ENCODE peak calls at places on chromosomes 7 and 10, in eight cellular contexts. W is naive thymus-derived CD4-positive, alpha-beta T cell; H is stomach; T is mammary epithelial cell; M is Caco-2; Z is CD4-positive, CD25-positive, alpha-beta regulatory T cell; X is GM23248; G is IMR-90. R is an unnamed sample. For H3K9me3, the result is how much of the 10 kb centered on the place peaks cover.

GRCh38 chr7:24979470-24979862 is 512 bp downstream of the OSBPL3 start:
- DNase-seq in X (peak), W (peak), M (peak), Z (peak), T (peak), G (peak), H (peak), R (peak)

GRCh38 chr10:15223174-15223573 is 54.7 kb upstream of the NMT2 start:
- DNase-seq in H (no peak), G (peak), Z (no peak), M (no peak), W (no peak), X (peak), T (no peak), R (no peak)

GRCh38 chr10:75209325-75210192 is 1.0 kb upstream of the VDAC2 start:
- DNase-seq in Z (peak), G (peak), H (peak), T (no peak), W (peak), M (peak), X (peak), R (peak)

GRCh38 chr7:96418600-96418999 is 96.7 kb upstream of the SLC25A13 start:
- DNase-seq in Z (no peak), X (no peak), G (no peak), H (no peak), W (no peak), M (no peak), T (no peak), R (no peak)

GRCh38 chr10:49744091-49744685 is 17.9 kb downstream of the OGDHL start:
- DNase-seq in X (no peak), H (peak), M (no peak), Z (no peak), G (no peak), W (no peak), T (no peak), R (no peak)

GRCh38 chr7:44713680-44714335 is 34.8 kb upstream of the ZMIZ2 start:
- DNase-seq in X (peak), G (no peak), W (no peak), T (no peak), M (no peak), H (no peak), Z (no peak), R (no peak)

GRCh38 chr7:105675873-105676484 is 94.7 kb upstream of the EFCAB10 start:
- DNase-seq in W (peak), Z (peak), T (no peak), M (no peak), X (no peak), H (peak), G (no peak), R (peak)

GRCh38 chr10:94125856-94126255 is 132.1 kb downstream of the PLCE1 start:
- DNase-seq in W (no peak), M (no peak), X (peak), Z (no peak), G (peak), T (no peak), H (no peak), R (no peak)

GRCh38 chr7:112462236-112462635 is 12.0 kb downstream of the IFRD1 start:
- DNase-seq in Z (no peak), X (peak), W (no peak), G (peak), T (peak), M (no peak), H (peak), R (no peak)

GRCh38 chr10:124742418-124743187 is 1.6 kb downstream of the FAM53B start:
- DNase-seq in T (peak), X (peak), M (peak), H (no peak), W (no peak), G (no peak), Z (no peak), R (no peak)

GRCh38 chr7:33680682-33681081 is 224.7 kb upstream of the BMPER start:
- DNase-seq in H (no peak), W (no peak), G (no peak), M (no peak), T (no peak), X (no peak), Z (no peak), R (no peak)

GRCh38 chr7:70630647-70631457 is 501.1 kb upstream of the GALNT17 start:
- DNase-seq in H (no peak), W (no peak), T (no peak), G (peak), M (no peak), Z (no peak), X (peak), R (no peak)

GRCh38 chr7:14021069-14021468 is 31.6 kb upstream of the ETV1 start:
- DNase-seq in H (no peak), W (no peak), T (peak), G (peak), X (peak), M (no peak), Z (no peak), R (no peak)

GRCh38 chr7:24378871-24379608 is 95.0 kb downstream of the NPY start:
- DNase-seq in H (no peak), W (no peak), T (peak), G (peak), Z (no peak), M (peak), X (peak), R (no peak)

GRCh38 chr10:122222638-122223037 is 48.5 kb upstream of the BTBD16 start:
- DNase-seq in X (no peak), T (no peak), W (no peak), M (no peak), H (no peak), Z (no peak), G (no peak), R (no peak)

GRCh38 chr7:158072889-158073730 is 514.5 kb downstream of the PTPRN2 start:
- DNase-seq in M (no peak), X (no peak), Z (no peak), W (no peak), H (no peak), G (no peak), T (no peak), R (no peak)

GRCh38 chr7:158067931-158068482 is 519.6 kb downstream of the PTPRN2 start:
- DNase-seq in W (no peak), T (no peak), G (no peak), X (no peak), M (no peak), Z (no peak), H (no peak), R (no peak)

GRCh38 chr7:158067219-158067930 is 520.2 kb downstream of the PTPRN2 start:
- DNase-seq in T (no peak), W (no peak), Z (no peak), G (no peak), M (no peak), H (no peak), X (no peak), R (no peak)

GRCh38 chr7:158073845-158074840 is 513.5 kb downstream of the PTPRN2 start:
- DNase-seq in W (no peak), M (no peak), X (no peak), Z (no peak), G (no peak), H (no peak), T (no peak), R (no peak)

GRCh38 chr7:158070222-158070920 is 517.3 kb downstream of the PTPRN2 start:
- DNase-seq in M (no peak), Z (no peak), X (no peak), T (no peak), W (no peak), H (no peak), G (no peak), R (no peak)
- H3K9me3 ChIP-seq in M (under half), Z (under half), X (under half), T (half or more), W (under half), H (under half), G (half or more), R (under half)

GRCh38 chr7:63087575-63088190 is 911.0 kb upstream of the ZNF722 start:
- DNase-seq in G (no peak), W (no peak), M (no peak), Z (no peak), T (no peak), H (no peak), X (no peak), R (no peak)
- H3K9me3 ChIP-seq in G (under half), W (under half), M (under half), Z (under half), T (under half), H (half or more), X (under half), R (under half)

GRCh38 chr7:1923409-1924053 is 253.5 kb downstream of the ELFN1 start:
- DNase-seq in T (no peak), Z (no peak), G (no peak), X (no peak), M (no peak), H (no peak), W (no peak), R (no peak)
- H3K9me3 ChIP-seq in T (under half), Z (under half), G (under half), X (under half), M (under half), H (under half), W (under half), R (under half)

GRCh38 chr7:158474488-158474887 is 113.1 kb downstream of the PTPRN2 start:
- DNase-seq in Z (no peak), W (no peak), H (no peak), M (no peak), T (no peak), G (no peak), X (no peak), R (no peak)
- H3K9me3 ChIP-seq in Z (under half), W (under half), H (under half), M (under half), T (under half), G (half or more), X (under half), R (under half)

GRCh38 chr7:157498690-157499089 is 161.9 kb downstream of the DNAJB6 start:
- DNase-seq in Z (no peak), M (no peak), W (no peak), G (no peak), H (peak), X (no peak), T (no peak), R (no peak)

GRCh38 chr7:157499121-157499834 is 162.5 kb downstream of the DNAJB6 start:
- DNase-seq in M (no peak), T (no peak), X (no peak), H (peak), Z (no peak), W (no peak), G (no peak), R (no peak)

GRCh38 chr7:157496426-157497275 is 159.8 kb downstream of the DNAJB6 start:
- DNase-seq in W (no peak), G (no peak), T (no peak), X (no peak), Z (no peak), M (no peak), H (peak), R (no peak)

GRCh38 chr7:157497367-157497743 is 160.6 kb downstream of the DNAJB6 start:
- DNase-seq in H (peak), Z (no peak), G (no peak), W (no peak), T (no peak), M (no peak), X (no peak), R (no peak)

DNA sequence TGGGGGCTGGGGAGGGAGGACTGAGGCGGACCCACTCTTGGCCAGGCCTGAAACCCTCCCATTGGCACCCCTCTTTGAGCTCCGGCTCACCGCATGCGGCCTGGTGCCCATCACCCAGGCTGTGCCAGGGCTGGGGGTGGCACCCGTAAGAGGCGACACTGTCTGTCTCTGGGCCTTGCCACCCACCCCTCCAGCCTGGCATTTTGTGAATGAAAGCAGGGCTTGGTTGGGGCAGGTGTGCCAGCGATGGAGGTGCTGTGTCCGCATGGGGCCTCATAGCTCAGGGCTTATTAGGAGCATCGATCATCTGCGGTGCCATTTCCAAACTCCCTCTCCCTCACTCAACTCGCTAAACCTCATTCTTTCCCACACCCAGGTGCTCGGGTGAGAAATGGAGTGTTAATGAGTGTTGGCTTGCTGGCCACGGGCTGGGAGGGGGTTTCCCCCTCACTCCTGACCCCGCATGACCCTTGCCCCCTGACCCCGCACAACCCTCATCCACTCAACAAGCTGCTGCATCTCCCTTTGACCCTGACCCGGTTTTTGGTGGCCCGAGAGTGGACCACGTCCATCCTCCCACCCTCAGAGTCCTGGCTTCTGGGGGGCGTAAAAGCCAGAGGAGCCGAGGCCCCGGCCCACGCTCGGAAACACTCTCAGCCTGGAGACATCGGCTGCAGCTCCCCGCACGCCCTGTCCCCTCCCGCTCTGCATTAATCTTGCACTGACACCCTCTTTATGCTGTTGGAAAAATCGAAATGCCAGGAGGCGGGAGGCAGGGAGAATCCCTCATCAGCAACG is 161.1 kb downstream of the DNAJB6 start:
- DNase-seq in X (no peak), H (peak), Z (no peak), M (no peak), G (no peak), T (no peak), W (no peak), R (no peak)
- H3K9me3 ChIP-seq in X (under half), H (under half), Z (under half), M (under half), G (under half), T (under half), W (under half), R (under half)

DNA sequence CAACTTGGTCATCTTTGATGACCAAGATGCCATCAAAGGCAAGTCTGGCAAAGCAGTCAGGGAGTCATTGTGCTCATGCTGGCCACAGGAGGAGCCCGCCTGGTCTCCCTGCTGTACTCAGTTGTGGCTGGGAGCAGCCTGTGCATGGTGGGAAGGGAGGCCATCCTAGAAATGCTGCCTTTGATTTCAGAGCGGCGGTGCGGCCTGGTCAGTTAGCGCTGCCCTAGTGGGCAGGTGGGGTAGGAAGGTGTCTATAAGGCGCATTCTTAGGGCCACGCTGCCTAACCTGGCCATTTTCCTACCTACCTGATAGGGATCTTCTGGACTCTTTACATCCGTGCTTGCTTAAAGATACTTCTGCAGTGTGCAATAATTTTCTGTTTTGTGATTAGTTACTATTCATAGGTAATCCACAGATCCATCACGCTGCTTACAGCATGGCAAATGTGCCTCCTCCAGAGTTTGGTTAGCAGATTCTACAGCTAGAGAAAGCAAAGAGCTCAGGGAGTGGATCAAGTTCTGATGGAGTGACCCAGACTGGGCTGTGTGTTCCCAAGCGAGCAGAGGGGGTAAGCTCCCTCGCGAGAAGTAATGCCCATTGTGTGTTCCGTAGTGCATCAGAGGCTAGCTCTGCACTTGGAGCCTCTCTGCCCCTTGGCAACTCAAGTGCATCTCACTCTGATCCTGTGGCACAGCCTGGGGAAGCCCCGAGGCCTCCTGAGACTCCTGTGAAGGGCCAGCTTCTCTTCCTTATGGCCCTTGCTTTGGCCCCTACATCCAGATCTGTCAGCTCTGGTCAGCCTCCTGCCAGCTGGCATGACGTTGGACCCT is 970.1 kb upstream of the ZNF722 start:
- DNase-seq in W (no peak), M (no peak), Z (no peak), X (no peak), T (no peak), H (no peak), G (no peak), R (no peak)
- H3K9me3 ChIP-seq in W (under half), M (under half), Z (under half), X (under half), T (under half), H (half or more), G (under half), R (under half)

GRCh38 chr7:57819491-57819981 is 369.6 kb downstream of the ZNF716 start:
- DNase-seq in M (no peak), G (no peak), X (no peak), Z (no peak), W (no peak), T (no peak), H (no peak), R (no peak)

GRCh38 chr7:57820477-57820876 is 370.5 kb downstream of the ZNF716 start:
- DNase-seq in H (no peak), M (no peak), W (no peak), Z (no peak), G (no peak), X (no peak), T (no peak), R (no peak)

GRCh38 chr7:57821438-57822382 is 371.7 kb downstream of the ZNF716 start:
- DNase-seq in W (no peak), G (no peak), X (no peak), H (no peak), M (no peak), Z (no peak), T (no peak), R (no peak)
- H3K9me3 ChIP-seq in W (under half), G (under half), X (under half), H (half or more), M (under half), Z (under half), T (under half), R (under half)

GRCh38 chr7:65404020-65404419 is 30.4 kb downstream of the ZNF92 start:
- DNase-seq in T (no peak), M (no peak), W (no peak), H (no peak), G (no peak), X (no peak), Z (no peak), R (no peak)
- H3K9me3 ChIP-seq in T (under half), M (under half), W (half or more), H (half or more), G (under half), X (under half), Z (under half), R (under half)

GRCh38 chr10:37713132-37713501 is 144.3 kb downstream of the ZNF248 start:
- DNase-seq in X (no peak), H (no peak), M (no peak), G (no peak), Z (no peak), W (no peak), T (no peak), R (no peak)
- H3K9me3 ChIP-seq in X (under half), H (under half), M (under half), G (under half), Z (under half), W (under half), T (under half), R (under half)

DNA sequence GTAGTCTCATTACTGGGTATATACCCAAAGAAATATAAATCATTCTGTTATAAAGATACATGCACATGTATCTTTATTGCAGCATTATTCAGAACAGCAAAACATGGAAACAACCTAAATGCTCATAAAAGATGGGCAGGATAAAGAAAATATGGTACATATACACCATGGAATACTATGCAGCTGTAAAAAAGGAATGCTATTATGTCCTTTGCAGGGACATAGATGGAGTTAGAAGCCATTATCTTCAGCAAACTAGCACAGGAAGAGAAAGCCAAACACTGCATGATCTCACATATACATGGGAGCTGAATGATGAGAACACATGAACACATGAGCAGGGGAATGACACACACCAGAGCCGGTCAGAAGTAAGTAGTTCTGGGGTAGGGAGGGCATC is 297.4 kb upstream of the GLI3 start:
- DNase-seq in Z (no peak), T (no peak), M (no peak), H (no peak), G (no peak), X (no peak), W (no peak), R (no peak)
- H3K9me3 ChIP-seq in Z (under half), T (under half), M (under half), H (under half), G (under half), X (under half), W (under half), R (under half)